ENCODE peak calls at places on chromosomes 4 and X, in four cellular contexts. F, K, R and N are unnamed samples.
A peak's percentile ranks its signal among the peaks of the same experiment; 100 is the strongest.

GRCh38 chr4:11616856-11617255 is 188.2 kb upstream of the HS3ST1 start:
- DNase-seq in F (no peak), K (no peak), R (no peak), N (no peak)

GRCh38 chr4:150145090-150145949 is 67.1 kb downstream of the DCLK2 start:
- DNase-seq in F (no peak), K (no peak), R (peak; percentile 1), N (no peak)

GRCh38 chrX:153571159-153571908 is 27.6 kb downstream of the CCNQ start:
- DNase-seq in F (no peak), K (no peak), R (no peak), N (no peak)

GRCh38 chrX:134622056-134622812 is 36.0 kb downstream of the PLAC1 start:
- DNase-seq in F (peak; percentile 39), K (no peak), R (peak; percentile 70), N (peak; percentile 35)

GRCh38 chrX:11557120-11557519 is 108.6 kb downstream of the ARHGAP6 start:
- DNase-seq in F (no peak), K (no peak), R (no peak), N (no peak)

GRCh38 chr4:2049811-2050210 is 9.3 kb upstream of the NAT8L start:
- DNase-seq in F (no peak), K (no peak), R (no peak), N (no peak)

GRCh38 chr4:1136028-1136427 is 22.7 kb upstream of the RNF212 start:
- DNase-seq in F (no peak), K (no peak), R (no peak), N (no peak)

GRCh38 chr4:3371038-3371437 is 70.7 kb upstream of the HGFAC start:
- DNase-seq in F (no peak), K (no peak), R (no peak), N (no peak)

GRCh38 chr4:94766856-94767255 is 9.1 kb downstream of the BMPR1B start:
- DNase-seq in F (no peak), K (no peak), R (no peak), N (no peak)

GRCh38 chr4:105895609-105896460 is 564 bp downstream of the NPNT start:
- DNase-seq in F (no peak), K (no peak), R (no peak), N (no peak)

GRCh38 chr4:112840061-112840460 is 203.1 kb downstream of the LARP7 start:
- DNase-seq in F (no peak), K (no peak), R (no peak), N (no peak)

GRCh38 chr4:8308144-8308543 is 38.6 kb downstream of the HTRA3 start:
- DNase-seq in F (no peak), K (no peak), R (no peak), N (no peak)

GRCh38 chr4:39576268-39576667 is 49.0 kb upstream of the UGDH start:
- DNase-seq in F (no peak), K (no peak), R (no peak), N (no peak)

GRCh38 chr4:158783775-158784174 is 14.9 kb downstream of the FNIP2 start:
- DNase-seq in F (no peak), K (no peak), R (no peak), N (no peak)

GRCh38 chrX:39729834-39730670 is 367.7 kb downstream of the BCOR start:
- DNase-seq in F (no peak), K (no peak), R (peak; percentile 71), N (no peak)

GRCh38 chr4:94507708-94508107 is 56.0 kb downstream of the PDLIM5 start:
- DNase-seq in F (no peak), K (peak; percentile 23), R (peak; percentile 50), N (no peak)

GRCh38 chr4:70356185-70356584 is 4.4 kb upstream of the SMR3A start:
- DNase-seq in F (no peak), K (no peak), R (no peak), N (no peak)

GRCh38 chr4:155593793-155594192 is 72.9 kb upstream of the GUCY1A1 start:
- DNase-seq in F (no peak), K (no peak), R (no peak), N (no peak)

GRCh38 chr4:110196206-110196870 is 2.1 kb downstream of the ELOVL6 start:
- DNase-seq in F (no peak), K (peak; percentile 41), R (peak; percentile 82), N (no peak)

GRCh38 chrX:118755633-118756032 is 28.2 kb downstream of the IL13RA1 start:
- DNase-seq in F (no peak), K (no peak), R (no peak), N (no peak)

GRCh38 chr4:187309456-187309855 is 585.8 kb upstream of the FAT1 start:
- DNase-seq in F (no peak), K (no peak), R (no peak), N (no peak)

GRCh38 chr4:25966171-25966570 is 52.2 kb downstream of the SMIM20 start:
- DNase-seq in F (no peak), K (no peak), R (no peak), N (no peak)

GRCh38 chrX:103845165-103845653 is 13.2 kb upstream of the RAB9B start:
- DNase-seq in F (peak; percentile 29), K (peak; percentile 10), R (peak; percentile 54), N (peak; percentile 33)

GRCh38 chrX:63475200-63475599 is 124.1 kb upstream of the SPIN4 start:
- DNase-seq in F (no peak), K (no peak), R (peak; percentile 4), N (no peak)

GRCh38 chr4:70577220-70577927 is 14.7 kb upstream of the AMBN start:
- DNase-seq in F (no peak), K (peak; percentile 50), R (no peak), N (no peak)

GRCh38 chr4:170047774-170048354 is 21.7 kb upstream of the MFAP3L start:
- DNase-seq in F (no peak), K (peak; percentile 53), R (peak; percentile 73), N (no peak)

GRCh38 chr4:124640037-124640730 is 72.3 kb downstream of the ANKRD50 start:
- DNase-seq in F (no peak), K (no peak), R (no peak), N (no peak)

GRCh38 chr4:46250997-46251396 is 127.1 kb upstream of the GABRG1 start:
- DNase-seq in F (no peak), K (no peak), R (no peak), N (no peak)

GRCh38 chrX:9701790-9702189 is 63.9 kb downstream of the GPR143 start:
- DNase-seq in F (no peak), K (no peak), R (no peak), N (no peak)

GRCh38 chr4:10656420-10656819 is 28.1 kb downstream of the CLNK start:
- DNase-seq in F (no peak), K (no peak), R (no peak), N (no peak)

GRCh38 chr4:82799006-82799881 is 648 bp upstream of the SCD5 start:
- DNase-seq in F (no peak), K (no peak), R (no peak), N (no peak)

GRCh38 chr4:3781193-3781886 is 15.2 kb downstream of the ADRA2C start:
- DNase-seq in F (no peak), K (peak; percentile 74), R (peak; percentile 44), N (no peak)

GRCh38 chrX:123647244-123647643 is 85.6 kb downstream of the THOC2 start:
- DNase-seq in F (no peak), K (no peak), R (no peak), N (no peak)

GRCh38 chr4:98929341-98930267 is 671 bp upstream of the EIF4E start:
- DNase-seq in F (no peak), K (peak; percentile 40), R (peak; percentile 89), N (peak; percentile 78)

GRCh38 chr4:87961993-87962791 is 13.3 kb upstream of the SPP1 start:
- DNase-seq in F (no peak), K (no peak), R (peak; percentile 10), N (no peak)

GRCh38 chrX:11908371-11908770 is 150.3 kb downstream of the MSL3 start:
- DNase-seq in F (no peak), K (peak; percentile 2), R (peak; percentile 9), N (peak; percentile 25)

DNA sequence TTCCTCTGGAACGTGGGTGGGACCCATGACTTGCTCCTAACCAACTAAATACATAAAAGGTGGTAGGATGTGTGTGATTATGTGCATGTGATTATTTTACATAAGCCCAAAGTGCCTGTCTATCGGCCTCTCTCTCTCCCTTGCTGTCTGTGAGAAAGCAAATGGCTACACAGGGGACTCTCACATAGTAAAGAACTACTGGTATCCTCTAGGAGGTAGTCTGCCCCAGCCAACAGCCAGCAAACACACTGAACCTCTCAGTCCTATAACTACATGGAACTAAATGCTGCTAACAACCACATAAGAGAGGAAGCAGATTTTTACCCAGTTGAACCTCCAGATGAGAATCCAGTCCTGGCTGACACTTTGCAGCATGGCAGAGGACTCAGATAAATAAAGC is 1249.4 kb downstream of the ADGRL3 start:
- DNase-seq in F (no peak), K (no peak), R (no peak), N (no peak)
- TF ChIP-seq BRCA1 in F (no peak), K (no peak), R (no peak), N (no peak)

GRCh38 chr4:42150653-42151567 is 1.5 kb downstream of the BEND4 start:
- DNase-seq in F (no peak), K (no peak), R (no peak), N (no peak)
- TF ChIP-seq EZH2 in F (peak; percentile 56), K (no peak), R (no peak), N (no peak)

DNA sequence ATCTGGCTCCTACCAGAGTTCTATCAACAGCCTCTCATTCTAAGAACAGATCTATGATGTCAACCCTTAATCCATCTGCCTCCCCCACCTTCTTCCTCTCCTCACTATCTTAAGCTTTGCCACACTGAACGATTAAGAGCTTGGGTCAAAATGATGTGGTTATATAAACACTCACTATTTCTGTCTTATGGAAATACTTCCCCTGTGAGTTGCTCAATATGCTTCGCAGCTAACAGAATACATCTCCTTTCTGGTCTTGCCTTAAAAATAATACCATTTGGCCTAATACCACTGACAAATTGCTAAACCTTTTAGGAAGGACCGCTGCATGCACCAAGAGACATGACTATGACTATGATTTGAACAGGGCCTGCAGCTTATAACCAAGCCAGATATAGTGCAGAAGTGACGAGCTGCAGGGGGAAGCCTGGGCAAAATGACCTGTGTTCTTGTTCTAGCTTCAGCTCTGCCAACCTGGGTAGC is 130.9 kb downstream of the RNF150 start:
- DNase-seq in F (no peak), K (no peak), R (no peak), N (no peak)
- TF ChIP-seq BRCA1 in F (no peak), K (no peak), R (no peak), N (no peak)

DNA sequence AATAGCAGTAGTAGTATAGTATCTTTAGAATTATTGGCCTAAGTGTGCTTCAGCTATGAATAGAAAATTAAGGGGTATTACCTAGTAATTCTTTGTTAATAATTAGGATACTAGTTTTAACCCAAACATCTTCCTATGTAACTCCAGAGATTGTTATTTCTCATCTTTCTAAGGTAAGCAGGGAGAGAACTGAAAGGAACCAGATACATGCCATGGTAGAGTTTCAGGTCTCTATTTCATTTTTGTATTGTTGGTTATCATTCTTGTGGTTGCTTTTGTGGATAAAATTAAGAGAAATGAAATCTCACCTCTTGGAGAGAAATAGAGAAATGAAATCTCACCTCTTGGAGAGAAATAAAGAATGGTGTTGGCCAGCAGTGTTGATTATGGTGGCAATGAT is 597.1 kb upstream of the CT83 start:
- DNase-seq in F (no peak), K (no peak), R (no peak), N (no peak)
- TF ChIP-seq EZH2 in F (no peak), K (no peak), R (no peak), N (no peak)